ENCODE peak calls at places on chromosomes 6 and 20, in seven cellular contexts. Y is HepG2, N is H1, Q is HCT116, J is K562, Z is GM12878, H is SK-N-SH. B is an unnamed sample.

GRCh38 chr6:113595921-113596376 is 261.2 kb upstream of the MARCKS start:
- DNase-seq in Z (no peak), Q (no peak), H (no peak), J (no peak), Y (no peak), N (no peak), B (no peak)

GRCh38 chr6:38681850-38682249 is 21.1 kb downstream of the GLO1 start:
- DNase-seq in Z (no peak), Y (no peak), N (no peak), J (no peak), H (no peak), Q (no peak), B (no peak)

GRCh38 chr6:46637145-46637544 is 15.5 kb downstream of the CYP39A1 start:
- DNase-seq in Y (no peak), Z (no peak), Q (no peak), N (no peak), J (no peak), H (no peak), B (no peak)

GRCh38 chr6:22613695-22614094 is 44.3 kb downstream of the HDGFL1 start:
- DNase-seq in Y (no peak), N (no peak), Z (no peak), J (no peak), H (no peak), Q (no peak), B (no peak)

GRCh38 chr6:150720774-150721233 is 121.1 kb downstream of the PLEKHG1 start:
- DNase-seq in Y (no peak), J (no peak), N (no peak), Z (peak), Q (peak), H (no peak), B (no peak)

GRCh38 chr6:166728884-166729530 is 102.0 kb upstream of the RPS6KA2 start:
- DNase-seq in H (no peak), Z (no peak), Y (no peak), Q (no peak), J (no peak), N (no peak), B (no peak)

GRCh38 chr6:121334299-121335104 is at the start of gene TBC1D32:
- DNase-seq in N (peak), H (peak), Y (peak), J (peak), Z (peak), Q (peak), B (peak)

GRCh38 chr20:38084425-38084951 is 50.9 kb downstream of the RPRD1B start:
- DNase-seq in N (no peak), H (no peak), Y (peak), Z (no peak), Q (no peak), J (no peak), B (no peak)

GRCh38 chr6:80388515-80388914 is 282.0 kb downstream of the BCKDHB start:
- DNase-seq in Z (no peak), Q (no peak), H (no peak), Y (no peak), N (no peak), J (no peak), B (no peak)

GRCh38 chr6:168071620-168072019 is 7.4 kb downstream of the FRMD1 start:
- DNase-seq in N (no peak), Q (no peak), Z (no peak), H (no peak), Y (peak), J (peak), B (no peak)

GRCh38 chr20:44405785-44406571 is 50.5 kb downstream of the HNF4A start:
- DNase-seq in J (no peak), Q (no peak), N (no peak), Y (no peak), H (no peak), Z (no peak), B (no peak)

GRCh38 chr6:158978752-158979151 is 21.2 kb downstream of the RSPH3 start:
- DNase-seq in H (no peak), N (no peak), Z (no peak), Q (no peak), J (no peak), Y (no peak), B (no peak)

GRCh38 chr20:49979030-49979832 is 3.5 kb upstream of the SNAI1 start:
- DNase-seq in H (peak), Y (peak), Z (no peak), J (peak), N (no peak), Q (peak), B (peak)

GRCh38 chr6:48067148-48067709 is 43.8 kb downstream of the PTCHD4 start:
- DNase-seq in J (no peak), H (no peak), Q (no peak), Z (no peak), Y (peak), N (no peak), B (no peak)

GRCh38 chr6:132300323-132300949 is 100.8 kb downstream of the MOXD1 start:
- DNase-seq in Y (peak), N (no peak), J (no peak), Q (peak), Z (no peak), H (peak), B (peak)

GRCh38 chr20:38589351-38589750 is 8.4 kb downstream of the ADIG start:
- DNase-seq in H (no peak), J (no peak), Q (no peak), Z (no peak), Y (no peak), N (no peak), B (no peak)

GRCh38 chr20:23445596-23446217 is 6.2 kb downstream of the CSTL1 start:
- DNase-seq in N (no peak), Z (no peak), H (no peak), J (no peak), Q (peak), Y (peak), B (no peak)

GRCh38 chr20:15162061-15162740 is 824.8 kb upstream of the FLRT3 start:
- DNase-seq in Y (no peak), H (no peak), Z (peak), Q (no peak), N (no peak), J (no peak), B (no peak)

GRCh38 chr20:48866936-48867335 is 39.1 kb upstream of the PREX1 start:
- DNase-seq in J (no peak), Q (no peak), N (no peak), H (no peak), Y (no peak), Z (no peak), B (no peak)

GRCh38 chr6:157096522-157096921 is 226.8 kb downstream of the TMEM242 start:
- DNase-seq in N (no peak), Z (no peak), Q (no peak), J (no peak), H (no peak), Y (peak), B (no peak)
- TF ChIP-seq YY1 in N (no peak), Z (no peak), Q (no peak), J (no peak), H (no peak), Y (no peak), B (no peak)

GRCh38 chr20:17315491-17316231 is 88.8 kb downstream of the PCSK2 start:
- DNase-seq in H (no peak), Q (no peak), Y (peak), N (no peak), Z (no peak), J (no peak), B (no peak)
- H3K4me3 ChIP-seq in H (no peak), Q (no peak), Y (peak), N (no peak), Z (no peak), J (no peak), B (no peak)

GRCh38 chr6:105259912-105260889 is 80.4 kb upstream of the POPDC3 start:
- DNase-seq in Y (no peak), Z (no peak), Q (no peak), H (no peak), N (no peak), J (no peak), B (no peak)
- TF ChIP-seq YY1 in Y (no peak), Z (no peak), Q (no peak), H (no peak), N (no peak), J (no peak), B (no peak)

GRCh38 chr20:58512808-58513552 is 2.2 kb downstream of the APCDD1L start:
- DNase-seq in Q (no peak), J (no peak), Z (no peak), H (peak), Y (no peak), N (no peak), B (no peak)
- H3K4me3 ChIP-seq in Q (no peak), J (no peak), Z (no peak), H (no peak), Y (no peak), N (no peak), B (no peak)

GRCh38 chr6:16747232-16748027 is 13.8 kb downstream of the ATXN1 start:
- DNase-seq in Q (no peak), J (no peak), Z (no peak), Y (peak), N (no peak), H (no peak), B (no peak)
- TF ChIP-seq YY1 in Q (no peak), J (no peak), Z (no peak), Y (no peak), N (no peak), H (no peak), B (no peak)

GRCh38 chr6:125153541-125154183 is at the start of gene TPD52L1:
- DNase-seq in N (peak), Q (peak), Z (no peak), J (peak), H (peak), Y (peak), B (peak)
- H3K4me3 ChIP-seq in N (peak), Q (peak), Z (no peak), J (peak), H (peak), Y (peak), B (peak)